ENCODE peak calls at places on chromosomes 3 and 15, in nine cellular contexts. One of them, this sample, is unnamed.

GRCh38 chr15:95761742-95762141 is 568.8 kb upstream of the NR2F2 start:
- DNase-seq in upper lobe of left lung: no peak
- DNase-seq in WTC11: no peak
- DNase-seq in tibial artery: no peak
- DNase-seq in lower leg skin: no peak
- DNase-seq in endothelial cell: no peak
- DNase-seq in cardiac muscle cell: peak
- DNase-seq in astrocyte of the spinal cord: no peak
- DNase-seq in dorsolateral prefrontal cortex: no peak
- DNase-seq in this sample: no peak

GRCh38 chr3:140974900-140975299 is 33.3 kb downstream of the SLC25A36 start:
- DNase-seq in upper lobe of left lung: no peak
- DNase-seq in cardiac muscle cell: no peak
- DNase-seq in dorsolateral prefrontal cortex: no peak
- DNase-seq in astrocyte of the spinal cord: no peak
- DNase-seq in WTC11: no peak
- DNase-seq in endothelial cell: no peak
- DNase-seq in lower leg skin: no peak
- DNase-seq in tibial artery: no peak
- DNase-seq in this sample: no peak

GRCh38 chr3:126216416-126216815 is 36.0 kb upstream of the ALDH1L1 start:
- DNase-seq in cardiac muscle cell: no peak
- DNase-seq in WTC11: no peak
- DNase-seq in upper lobe of left lung: no peak
- DNase-seq in tibial artery: no peak
- DNase-seq in lower leg skin: no peak
- DNase-seq in endothelial cell: no peak
- DNase-seq in dorsolateral prefrontal cortex: no peak
- DNase-seq in astrocyte of the spinal cord: peak
- DNase-seq in this sample: no peak

GRCh38 chr3:22980346-22980745 is 222.8 kb upstream of the UBE2E2 start:
- DNase-seq in upper lobe of left lung: no peak
- DNase-seq in dorsolateral prefrontal cortex: no peak
- DNase-seq in endothelial cell: no peak
- DNase-seq in astrocyte of the spinal cord: peak
- DNase-seq in WTC11: no peak
- DNase-seq in cardiac muscle cell: peak
- DNase-seq in tibial artery: no peak
- DNase-seq in lower leg skin: no peak
- DNase-seq in this sample: no peak

GRCh38 chr3:185065059-185065458 is 87.8 kb downstream of the C3orf70 start:
- DNase-seq in astrocyte of the spinal cord: no peak
- DNase-seq in cardiac muscle cell: no peak
- DNase-seq in WTC11: no peak
- DNase-seq in tibial artery: no peak
- DNase-seq in upper lobe of left lung: no peak
- DNase-seq in endothelial cell: no peak
- DNase-seq in lower leg skin: no peak
- DNase-seq in dorsolateral prefrontal cortex: no peak
- DNase-seq in this sample: no peak

GRCh38 chr3:46349484-46350261 is 4.2 kb upstream of the CCR2 start:
- DNase-seq in cardiac muscle cell: no peak
- DNase-seq in tibial artery: no peak
- DNase-seq in lower leg skin: no peak
- DNase-seq in upper lobe of left lung: no peak
- DNase-seq in endothelial cell: no peak
- DNase-seq in dorsolateral prefrontal cortex: no peak
- DNase-seq in astrocyte of the spinal cord: no peak
- DNase-seq in WTC11: no peak
- DNase-seq in this sample: no peak

GRCh38 chr3:36701903-36702374 is 62.4 kb downstream of the DCLK3 start:
- DNase-seq in lower leg skin: no peak
- DNase-seq in upper lobe of left lung: no peak
- DNase-seq in endothelial cell: no peak
- DNase-seq in dorsolateral prefrontal cortex: no peak
- DNase-seq in astrocyte of the spinal cord: peak
- DNase-seq in cardiac muscle cell: no peak
- DNase-seq in tibial artery: no peak
- DNase-seq in WTC11: no peak
- DNase-seq in this sample: no peak

GRCh38 chr3:32113981-32114566 is 7.7 kb downstream of the GPD1L start:
- DNase-seq in cardiac muscle cell: no peak
- DNase-seq in tibial artery: no peak
- DNase-seq in upper lobe of left lung: no peak
- DNase-seq in WTC11: no peak
- DNase-seq in astrocyte of the spinal cord: no peak
- DNase-seq in endothelial cell: no peak
- DNase-seq in lower leg skin: peak
- DNase-seq in dorsolateral prefrontal cortex: no peak
- DNase-seq in this sample: no peak

GRCh38 chr3:120488296-120488695 is 37.5 kb upstream of the FSTL1 start:
- DNase-seq in astrocyte of the spinal cord: no peak
- DNase-seq in cardiac muscle cell: no peak
- DNase-seq in WTC11: no peak
- DNase-seq in lower leg skin: no peak
- DNase-seq in endothelial cell: no peak
- DNase-seq in dorsolateral prefrontal cortex: no peak
- DNase-seq in tibial artery: no peak
- DNase-seq in upper lobe of left lung: no peak
- DNase-seq in this sample: no peak

GRCh38 chr3:83216919-83217594 is 1455.6 kb upstream of the GBE1 start:
- DNase-seq in endothelial cell: no peak
- DNase-seq in dorsolateral prefrontal cortex: peak
- DNase-seq in upper lobe of left lung: peak
- DNase-seq in lower leg skin: peak
- DNase-seq in astrocyte of the spinal cord: no peak
- DNase-seq in cardiac muscle cell: no peak
- DNase-seq in WTC11: peak
- DNase-seq in tibial artery: no peak
- DNase-seq in this sample: no peak

GRCh38 chr3:138378331-138378730 is 30.0 kb downstream of the MRAS start:
- DNase-seq in cardiac muscle cell: no peak
- DNase-seq in astrocyte of the spinal cord: no peak
- DNase-seq in dorsolateral prefrontal cortex: no peak
- DNase-seq in WTC11: no peak
- DNase-seq in tibial artery: no peak
- DNase-seq in endothelial cell: no peak
- DNase-seq in lower leg skin: no peak
- DNase-seq in upper lobe of left lung: no peak
- DNase-seq in this sample: no peak

GRCh38 chr3:48472923-48473616 is 26.5 kb downstream of the ATRIP start:
- DNase-seq in cardiac muscle cell: peak
- DNase-seq in endothelial cell: peak
- DNase-seq in tibial artery: peak
- DNase-seq in WTC11: peak
- DNase-seq in dorsolateral prefrontal cortex: peak
- DNase-seq in astrocyte of the spinal cord: peak
- DNase-seq in lower leg skin: peak
- DNase-seq in upper lobe of left lung: peak
- DNase-seq in this sample: peak

GRCh38 chr3:31412832-31413231 is 119.9 kb upstream of the STT3B start:
- DNase-seq in lower leg skin: no peak
- DNase-seq in cardiac muscle cell: no peak
- DNase-seq in dorsolateral prefrontal cortex: no peak
- DNase-seq in tibial artery: no peak
- DNase-seq in WTC11: no peak
- DNase-seq in endothelial cell: no peak
- DNase-seq in astrocyte of the spinal cord: no peak
- DNase-seq in upper lobe of left lung: no peak
- DNase-seq in this sample: no peak

GRCh38 chr15:45456212-45457106 is 66.1 kb downstream of the SLC30A4 start:
- DNase-seq in dorsolateral prefrontal cortex: no peak
- DNase-seq in tibial artery: peak
- DNase-seq in endothelial cell: no peak
- DNase-seq in astrocyte of the spinal cord: peak
- DNase-seq in cardiac muscle cell: no peak
- DNase-seq in upper lobe of left lung: peak
- DNase-seq in lower leg skin: peak
- DNase-seq in WTC11: no peak
- DNase-seq in this sample: no peak

GRCh38 chr15:38678291-38678690 is 113.7 kb upstream of the RASGRP1 start:
- DNase-seq in upper lobe of left lung: no peak
- DNase-seq in cardiac muscle cell: no peak
- DNase-seq in WTC11: no peak
- DNase-seq in astrocyte of the spinal cord: no peak
- DNase-seq in endothelial cell: no peak
- DNase-seq in dorsolateral prefrontal cortex: no peak
- DNase-seq in tibial artery: no peak
- DNase-seq in lower leg skin: no peak
- DNase-seq in this sample: no peak

GRCh38 chr3:49316696-49317457 is 23.0 kb downstream of the USP4 start:
- DNase-seq in dorsolateral prefrontal cortex: peak
- DNase-seq in endothelial cell: no peak
- DNase-seq in cardiac muscle cell: no peak
- DNase-seq in WTC11: no peak
- DNase-seq in upper lobe of left lung: no peak
- DNase-seq in astrocyte of the spinal cord: no peak
- DNase-seq in lower leg skin: no peak
- DNase-seq in tibial artery: no peak
- DNase-seq in this sample: no peak

GRCh38 chr15:91357011-91357410 is 257.0 kb downstream of the SV2B start:
- DNase-seq in cardiac muscle cell: no peak
- DNase-seq in lower leg skin: no peak
- DNase-seq in WTC11: no peak
- DNase-seq in endothelial cell: no peak
- DNase-seq in astrocyte of the spinal cord: no peak
- DNase-seq in dorsolateral prefrontal cortex: no peak
- DNase-seq in upper lobe of left lung: no peak
- DNase-seq in tibial artery: no peak
- DNase-seq in this sample: no peak
- TF ChIP-seq CTCF in cardiac muscle cell: no peak
- TF ChIP-seq CTCF in lower leg skin: no peak
- TF ChIP-seq CTCF in WTC11: no peak
- TF ChIP-seq CTCF in endothelial cell: no peak
- TF ChIP-seq CTCF in astrocyte of the spinal cord: no peak
- TF ChIP-seq CTCF in dorsolateral prefrontal cortex: no peak
- TF ChIP-seq CTCF in upper lobe of left lung: no peak
- TF ChIP-seq CTCF in tibial artery: no peak
- TF ChIP-seq CTCF in this sample: no peak

GRCh38 chr3:108202834-108203233 is 19.4 kb downstream of the IFT57 start:
- DNase-seq in dorsolateral prefrontal cortex: no peak
- DNase-seq in cardiac muscle cell: no peak
- DNase-seq in tibial artery: no peak
- DNase-seq in astrocyte of the spinal cord: no peak
- DNase-seq in lower leg skin: no peak
- DNase-seq in endothelial cell: no peak
- DNase-seq in WTC11: peak
- DNase-seq in upper lobe of left lung: no peak
- DNase-seq in this sample: no peak
- TF ChIP-seq CTCF in dorsolateral prefrontal cortex: no peak
- TF ChIP-seq CTCF in cardiac muscle cell: no peak
- TF ChIP-seq CTCF in tibial artery: no peak
- TF ChIP-seq CTCF in astrocyte of the spinal cord: no peak
- TF ChIP-seq CTCF in lower leg skin: no peak
- TF ChIP-seq CTCF in endothelial cell: no peak
- TF ChIP-seq CTCF in WTC11: no peak
- TF ChIP-seq CTCF in upper lobe of left lung: no peak
- TF ChIP-seq CTCF in this sample: no peak

GRCh38 chr3:160001850-160002623 is 13.4 kb downstream of the IL12A start:
- DNase-seq in WTC11: no peak
- DNase-seq in endothelial cell: no peak
- DNase-seq in lower leg skin: no peak
- DNase-seq in upper lobe of left lung: no peak
- DNase-seq in tibial artery: no peak
- DNase-seq in cardiac muscle cell: no peak
- DNase-seq in astrocyte of the spinal cord: no peak
- DNase-seq in dorsolateral prefrontal cortex: no peak
- DNase-seq in this sample: no peak

GRCh38 chr3:160003520-160004128 is 15.0 kb downstream of the IL12A start:
- DNase-seq in endothelial cell: peak
- DNase-seq in WTC11: peak
- DNase-seq in astrocyte of the spinal cord: peak
- DNase-seq in upper lobe of left lung: no peak
- DNase-seq in cardiac muscle cell: peak
- DNase-seq in lower leg skin: peak
- DNase-seq in dorsolateral prefrontal cortex: peak
- DNase-seq in tibial artery: no peak
- DNase-seq in this sample: peak

GRCh38 chr3:160005004-160005403 is 16.4 kb downstream of the IL12A start:
- DNase-seq in tibial artery: no peak
- DNase-seq in lower leg skin: no peak
- DNase-seq in endothelial cell: no peak
- DNase-seq in WTC11: no peak
- DNase-seq in dorsolateral prefrontal cortex: no peak
- DNase-seq in cardiac muscle cell: no peak
- DNase-seq in astrocyte of the spinal cord: no peak
- DNase-seq in upper lobe of left lung: no peak
- DNase-seq in this sample: no peak

GRCh38 chr3:159996959-159997358 is 8.3 kb downstream of the IL12A start:
- DNase-seq in WTC11: no peak
- DNase-seq in upper lobe of left lung: no peak
- DNase-seq in astrocyte of the spinal cord: no peak
- DNase-seq in dorsolateral prefrontal cortex: no peak
- DNase-seq in tibial artery: no peak
- DNase-seq in endothelial cell: no peak
- DNase-seq in lower leg skin: no peak
- DNase-seq in cardiac muscle cell: no peak
- DNase-seq in this sample: no peak

DNA sequence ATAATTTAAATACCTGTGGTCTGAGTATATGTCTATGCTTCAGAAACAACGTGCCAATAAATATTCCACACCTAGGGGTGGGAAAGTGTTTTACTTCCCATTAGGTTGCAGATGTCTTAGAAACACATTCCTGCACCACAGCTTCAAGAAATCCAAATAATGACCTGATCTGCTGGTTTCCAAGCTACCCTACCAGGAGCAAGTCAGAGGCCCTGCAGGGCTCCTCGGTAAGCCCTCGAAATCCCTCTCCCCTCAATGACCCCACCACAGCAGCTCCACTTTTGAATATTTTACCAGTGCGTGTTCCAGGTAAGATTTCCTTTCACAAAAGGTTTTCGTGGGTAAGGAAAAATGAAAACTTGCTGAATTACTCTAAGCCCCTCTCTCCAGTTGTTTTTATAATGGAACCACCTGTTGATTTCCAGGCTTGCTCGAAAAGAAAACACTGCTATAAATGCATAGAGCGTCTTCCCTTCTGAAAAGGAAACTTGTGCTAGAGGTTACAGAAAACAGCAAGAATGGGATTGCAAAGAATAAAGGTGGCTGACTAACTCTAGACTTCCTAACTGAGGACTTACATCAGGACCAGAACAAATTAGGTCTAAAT is 12.6 kb downstream of the IL12A start:
- DNase-seq in dorsolateral prefrontal cortex: no peak
- DNase-seq in astrocyte of the spinal cord: peak
- DNase-seq in endothelial cell: no peak
- DNase-seq in tibial artery: no peak
- DNase-seq in WTC11: no peak
- DNase-seq in cardiac muscle cell: no peak
- DNase-seq in lower leg skin: no peak
- DNase-seq in upper lobe of left lung: no peak
- DNase-seq in this sample: no peak
- TF ChIP-seq CTCF in dorsolateral prefrontal cortex: no peak
- TF ChIP-seq CTCF in astrocyte of the spinal cord: no peak
- TF ChIP-seq CTCF in endothelial cell: no peak
- TF ChIP-seq CTCF in tibial artery: no peak
- TF ChIP-seq CTCF in WTC11: no peak
- TF ChIP-seq CTCF in cardiac muscle cell: no peak
- TF ChIP-seq CTCF in lower leg skin: no peak
- TF ChIP-seq CTCF in upper lobe of left lung: no peak
- TF ChIP-seq CTCF in this sample: no peak

GRCh38 chr15:94412979-94413741 is 181.8 kb downstream of the MCTP2 start:
- DNase-seq in upper lobe of left lung: no peak
- DNase-seq in tibial artery: no peak
- DNase-seq in lower leg skin: no peak
- DNase-seq in cardiac muscle cell: peak
- DNase-seq in astrocyte of the spinal cord: peak
- DNase-seq in dorsolateral prefrontal cortex: no peak
- DNase-seq in WTC11: no peak
- DNase-seq in endothelial cell: peak
- DNase-seq in this sample: no peak
- TF ChIP-seq CTCF in upper lobe of left lung: peak
- TF ChIP-seq CTCF in tibial artery: peak
- TF ChIP-seq CTCF in lower leg skin: no peak
- TF ChIP-seq CTCF in cardiac muscle cell: peak
- TF ChIP-seq CTCF in astrocyte of the spinal cord: peak
- TF ChIP-seq CTCF in dorsolateral prefrontal cortex: peak
- TF ChIP-seq CTCF in WTC11: peak
- TF ChIP-seq CTCF in endothelial cell: peak
- TF ChIP-seq CTCF in this sample: peak

This sample was measured in nephron progenitor cell.